ENCODE peak calls at places on chromosome 22, in four cellular contexts. One of them, this sample, is unnamed.
A peak's percentile ranks its signal among the peaks of the same experiment; 100 is the strongest.

GRCh38 chr22:24101966-24102365 is 79.3 kb upstream of the SUSD2 start:
- DNase-seq in amniotic stem cell: no peak
- DNase-seq in HS-5: no peak
- DNase-seq in NCI-H1092: no peak
- DNase-seq in this sample: no peak

GRCh38 chr22:38232196-38232595 is 30.4 kb downstream of the MAFF start:
- DNase-seq in amniotic stem cell: no peak
- DNase-seq in HS-5: no peak
- DNase-seq in NCI-H1092: no peak
- DNase-seq in this sample: no peak

GRCh38 chr22:28021998-28022660 is 103.1 kb upstream of the PITPNB start:
- DNase-seq in amniotic stem cell: no peak
- DNase-seq in NCI-H1092: no peak
- DNase-seq in HS-5: no peak
- DNase-seq in this sample: no peak

GRCh38 chr22:20885557-20886323 is 26.9 kb downstream of the SNAP29 start:
- DNase-seq in amniotic stem cell: peak; percentile 72
- DNase-seq in NCI-H1092: peak; percentile 51
- DNase-seq in HS-5: no peak
- DNase-seq in this sample: peak; percentile 12

GRCh38 chr22:35299217-35299716 is 427 bp upstream of the TOM1 start:
- DNase-seq in HS-5: no peak
- DNase-seq in amniotic stem cell: no peak
- DNase-seq in NCI-H1092: no peak
- DNase-seq in this sample: no peak

GRCh38 chr22:30444632-30445437 is 19.3 kb downstream of the MTFP1 start:
- DNase-seq in HS-5: no peak
- DNase-seq in amniotic stem cell: no peak
- DNase-seq in NCI-H1092: peak; percentile 65
- DNase-seq in this sample: no peak

GRCh38 chr22:45452565-45453449 is 39.3 kb downstream of the RIBC2 start:
- DNase-seq in amniotic stem cell: no peak
- DNase-seq in HS-5: peak; percentile 58
- DNase-seq in NCI-H1092: no peak
- DNase-seq in this sample: peak; percentile 67

GRCh38 chr22:35348703-35349102 is 32.2 kb upstream of the HMOX1 start:
- DNase-seq in amniotic stem cell: no peak
- DNase-seq in HS-5: no peak
- DNase-seq in NCI-H1092: no peak
- DNase-seq in this sample: no peak

GRCh38 chr22:22374163-22374562 is 129.6 kb downstream of the VPREB1 start:
- DNase-seq in amniotic stem cell: no peak
- DNase-seq in HS-5: no peak
- DNase-seq in NCI-H1092: no peak
- DNase-seq in this sample: no peak

GRCh38 chr22:45645526-45646414 is 25.9 kb upstream of the ATXN10 start:
- DNase-seq in HS-5: no peak
- DNase-seq in amniotic stem cell: peak; percentile 14
- DNase-seq in NCI-H1092: no peak
- DNase-seq in this sample: no peak

GRCh38 chr22:35589071-35589735 is 27.9 kb downstream of the MB start:
- DNase-seq in NCI-H1092: no peak
- DNase-seq in amniotic stem cell: peak; percentile 81
- DNase-seq in HS-5: peak; percentile 92
- DNase-seq in this sample: peak; percentile 92

GRCh38 chr22:44084044-44084772 is 60.1 kb downstream of the PARVB start:
- DNase-seq in HS-5: no peak
- DNase-seq in NCI-H1092: no peak
- DNase-seq in amniotic stem cell: no peak
- DNase-seq in this sample: no peak

GRCh38 chr22:22422629-22423112 is 85.9 kb downstream of the ZNF280B start:
- DNase-seq in HS-5: peak; percentile 11
- DNase-seq in amniotic stem cell: peak; percentile 22
- DNase-seq in NCI-H1092: peak; percentile 52
- DNase-seq in this sample: no peak

GRCh38 chr22:45468872-45469572 is 33.7 kb upstream of the FBLN1 start:
- DNase-seq in NCI-H1092: no peak
- DNase-seq in amniotic stem cell: peak; percentile 62
- DNase-seq in HS-5: no peak
- DNase-seq in this sample: peak; percentile 68

GRCh38 chr22:22519591-22519990 is 479 bp downstream of the ZNF280A start:
- DNase-seq in HS-5: no peak
- DNase-seq in NCI-H1092: no peak
- DNase-seq in amniotic stem cell: no peak
- DNase-seq in this sample: no peak

GRCh38 chr22:44663256-44663999 is 38.6 kb upstream of the PRR5 start:
- DNase-seq in NCI-H1092: no peak
- DNase-seq in HS-5: no peak
- DNase-seq in amniotic stem cell: no peak
- DNase-seq in this sample: no peak

GRCh38 chr22:50627452-50627913 is 469 bp downstream of the ARSA start:
- DNase-seq in amniotic stem cell: no peak
- DNase-seq in HS-5: no peak
- DNase-seq in NCI-H1092: no peak
- DNase-seq in this sample: no peak

GRCh38 chr22:47090591-47091240 is 328.3 kb downstream of the TBC1D22A start:
- DNase-seq in NCI-H1092: no peak
- DNase-seq in HS-5: no peak
- DNase-seq in amniotic stem cell: no peak
- DNase-seq in this sample: no peak

This sample was measured in BJ.